ENCODE peak calls at places on chromosomes 7 and 10, in seven cellular contexts. One of them, this sample, is unnamed.

GRCh38 chr10:71963756-71964668 is at the start of gene CHST3:
- DNase-seq in heart left ventricle: peak; percentile 88
- DNase-seq in cardiac muscle cell: peak; percentile 83
- DNase-seq in WERI-Rb-1: peak; percentile 42
- DNase-seq in psoas muscle: peak; percentile 92
- DNase-seq in CD8-positive, alpha-beta T cell: no peak
- DNase-seq in breast epithelium: no peak
- DNase-seq in this sample: no peak

GRCh38 chr7:131607291-131608111 is 51.1 kb upstream of the PODXL start:
- DNase-seq in psoas muscle: no peak
- DNase-seq in heart left ventricle: no peak
- DNase-seq in cardiac muscle cell: no peak
- DNase-seq in CD8-positive, alpha-beta T cell: no peak
- DNase-seq in breast epithelium: no peak
- DNase-seq in WERI-Rb-1: no peak
- DNase-seq in this sample: no peak

GRCh38 chr7:68691261-68692216 is 906.7 kb upstream of the AUTS2 start:
- DNase-seq in psoas muscle: peak; percentile 59
- DNase-seq in cardiac muscle cell: peak; percentile 43
- DNase-seq in CD8-positive, alpha-beta T cell: no peak
- DNase-seq in breast epithelium: no peak
- DNase-seq in WERI-Rb-1: no peak
- DNase-seq in heart left ventricle: no peak
- DNase-seq in this sample: no peak

GRCh38 chr10:122461729-122462532 is 578 bp downstream of the HTRA1 start:
- DNase-seq in heart left ventricle: peak; percentile 45
- DNase-seq in cardiac muscle cell: no peak
- DNase-seq in psoas muscle: peak; percentile 62
- DNase-seq in WERI-Rb-1: no peak
- DNase-seq in CD8-positive, alpha-beta T cell: no peak
- DNase-seq in breast epithelium: no peak
- DNase-seq in this sample: peak; percentile 72

GRCh38 chr10:95841711-95842498 is 65.9 kb upstream of the CC2D2B start:
- DNase-seq in heart left ventricle: no peak
- DNase-seq in WERI-Rb-1: peak; percentile 57
- DNase-seq in breast epithelium: no peak
- DNase-seq in CD8-positive, alpha-beta T cell: no peak
- DNase-seq in cardiac muscle cell: peak; percentile 84
- DNase-seq in psoas muscle: no peak
- DNase-seq in this sample: no peak

GRCh38 chr10:123847686-123848432 is 43.7 kb downstream of the CPXM2 start:
- DNase-seq in WERI-Rb-1: no peak
- DNase-seq in heart left ventricle: no peak
- DNase-seq in breast epithelium: no peak
- DNase-seq in cardiac muscle cell: peak; percentile 26
- DNase-seq in CD8-positive, alpha-beta T cell: no peak
- DNase-seq in psoas muscle: no peak
- DNase-seq in this sample: no peak

GRCh38 chr10:12806228-12807095 is 195.1 kb downstream of the CCDC3 start:
- DNase-seq in psoas muscle: no peak
- DNase-seq in CD8-positive, alpha-beta T cell: no peak
- DNase-seq in WERI-Rb-1: no peak
- DNase-seq in heart left ventricle: no peak
- DNase-seq in breast epithelium: no peak
- DNase-seq in cardiac muscle cell: no peak
- DNase-seq in this sample: no peak

GRCh38 chr10:92490387-92490786 is 83.5 kb downstream of the IDE start:
- DNase-seq in heart left ventricle: no peak
- DNase-seq in breast epithelium: no peak
- DNase-seq in WERI-Rb-1: no peak
- DNase-seq in cardiac muscle cell: no peak
- DNase-seq in psoas muscle: no peak
- DNase-seq in CD8-positive, alpha-beta T cell: no peak
- DNase-seq in this sample: no peak

GRCh38 chr10:96896884-96897589 is 64.9 kb downstream of the LCOR start:
- DNase-seq in CD8-positive, alpha-beta T cell: no peak
- DNase-seq in psoas muscle: no peak
- DNase-seq in breast epithelium: no peak
- DNase-seq in heart left ventricle: no peak
- DNase-seq in cardiac muscle cell: no peak
- DNase-seq in WERI-Rb-1: no peak
- DNase-seq in this sample: no peak

GRCh38 chr10:101110856-101111523 is 20.1 kb upstream of the TLX1 start:
- DNase-seq in cardiac muscle cell: no peak
- DNase-seq in heart left ventricle: no peak
- DNase-seq in psoas muscle: peak; percentile 19
- DNase-seq in breast epithelium: no peak
- DNase-seq in CD8-positive, alpha-beta T cell: no peak
- DNase-seq in WERI-Rb-1: no peak
- DNase-seq in this sample: no peak

GRCh38 chr7:21568762-21569161 is 25.9 kb downstream of the DNAH11 start:
- DNase-seq in heart left ventricle: no peak
- DNase-seq in WERI-Rb-1: no peak
- DNase-seq in breast epithelium: no peak
- DNase-seq in CD8-positive, alpha-beta T cell: no peak
- DNase-seq in cardiac muscle cell: peak; percentile 4
- DNase-seq in psoas muscle: no peak
- DNase-seq in this sample: no peak

GRCh38 chr10:31739759-31740158 is 188.9 kb downstream of the ARHGAP12 start:
- DNase-seq in CD8-positive, alpha-beta T cell: no peak
- DNase-seq in psoas muscle: no peak
- DNase-seq in breast epithelium: no peak
- DNase-seq in WERI-Rb-1: no peak
- DNase-seq in heart left ventricle: no peak
- DNase-seq in cardiac muscle cell: peak; percentile 74
- DNase-seq in this sample: no peak

GRCh38 chr7:130356760-130357611 is 12.4 kb downstream of the CPA5 start:
- DNase-seq in CD8-positive, alpha-beta T cell: no peak
- DNase-seq in heart left ventricle: no peak
- DNase-seq in WERI-Rb-1: no peak
- DNase-seq in cardiac muscle cell: peak; percentile 88
- DNase-seq in breast epithelium: peak; percentile 85
- DNase-seq in psoas muscle: peak; percentile 78
- DNase-seq in this sample: peak; percentile 74

GRCh38 chr10:118337356-118337755 is 4.8 kb downstream of the FAM204A start:
- DNase-seq in WERI-Rb-1: no peak
- DNase-seq in cardiac muscle cell: no peak
- DNase-seq in breast epithelium: no peak
- DNase-seq in psoas muscle: no peak
- DNase-seq in CD8-positive, alpha-beta T cell: no peak
- DNase-seq in heart left ventricle: no peak
- DNase-seq in this sample: no peak

GRCh38 chr10:26725837-26726727 is 28.6 kb downstream of the PDSS1 start:
- DNase-seq in WERI-Rb-1: no peak
- DNase-seq in psoas muscle: peak; percentile 77
- DNase-seq in breast epithelium: peak; percentile 71
- DNase-seq in CD8-positive, alpha-beta T cell: peak; percentile 42
- DNase-seq in cardiac muscle cell: peak; percentile 81
- DNase-seq in heart left ventricle: peak; percentile 56
- DNase-seq in this sample: no peak

GRCh38 chr7:38574121-38574520 is 57.1 kb downstream of the AMPH start:
- DNase-seq in breast epithelium: no peak
- DNase-seq in psoas muscle: no peak
- DNase-seq in CD8-positive, alpha-beta T cell: no peak
- DNase-seq in cardiac muscle cell: peak; percentile 16
- DNase-seq in heart left ventricle: no peak
- DNase-seq in WERI-Rb-1: no peak
- DNase-seq in this sample: no peak

GRCh38 chr7:47720141-47720906 is 138.4 kb upstream of the TNS3 start:
- DNase-seq in WERI-Rb-1: no peak
- DNase-seq in CD8-positive, alpha-beta T cell: no peak
- DNase-seq in psoas muscle: peak; percentile 79
- DNase-seq in cardiac muscle cell: peak; percentile 87
- DNase-seq in heart left ventricle: peak; percentile 81
- DNase-seq in breast epithelium: no peak
- DNase-seq in this sample: no peak

GRCh38 chr10:122939819-122940543 is 14.0 kb downstream of the C10orf88 start:
- DNase-seq in psoas muscle: no peak
- DNase-seq in cardiac muscle cell: peak; percentile 80
- DNase-seq in WERI-Rb-1: no peak
- DNase-seq in breast epithelium: no peak
- DNase-seq in heart left ventricle: no peak
- DNase-seq in CD8-positive, alpha-beta T cell: no peak
- DNase-seq in this sample: no peak

GRCh38 chr7:105664816-105665525 is 83.7 kb upstream of the EFCAB10 start:
- DNase-seq in CD8-positive, alpha-beta T cell: no peak
- DNase-seq in psoas muscle: no peak
- DNase-seq in cardiac muscle cell: peak; percentile 38
- DNase-seq in heart left ventricle: no peak
- DNase-seq in WERI-Rb-1: peak; percentile 86
- DNase-seq in breast epithelium: no peak
- DNase-seq in this sample: no peak

GRCh38 chr7:156060925-156061324 is 248.7 kb upstream of the SHH start:
- DNase-seq in heart left ventricle: no peak
- DNase-seq in breast epithelium: no peak
- DNase-seq in psoas muscle: peak; percentile 3
- DNase-seq in cardiac muscle cell: no peak
- DNase-seq in CD8-positive, alpha-beta T cell: no peak
- DNase-seq in WERI-Rb-1: no peak
- DNase-seq in this sample: no peak

GRCh38 chr10:73537288-73537687 is 41.5 kb upstream of the PPP3CB start:
- DNase-seq in breast epithelium: no peak
- DNase-seq in CD8-positive, alpha-beta T cell: no peak
- DNase-seq in cardiac muscle cell: no peak
- DNase-seq in WERI-Rb-1: no peak
- DNase-seq in heart left ventricle: no peak
- DNase-seq in psoas muscle: no peak
- DNase-seq in this sample: no peak

GRCh38 chr10:104300736-104301292 is 31.8 kb downstream of the GSTO2 start:
- DNase-seq in breast epithelium: no peak
- DNase-seq in WERI-Rb-1: peak; percentile 96
- DNase-seq in heart left ventricle: peak; percentile 90
- DNase-seq in psoas muscle: peak; percentile 86
- DNase-seq in CD8-positive, alpha-beta T cell: no peak
- DNase-seq in cardiac muscle cell: peak; percentile 95
- DNase-seq in this sample: peak; percentile 79

GRCh38 chr10:70267161-70267933 is 16.5 kb downstream of the NPFFR1 start:
- DNase-seq in heart left ventricle: no peak
- DNase-seq in breast epithelium: no peak
- DNase-seq in psoas muscle: no peak
- DNase-seq in CD8-positive, alpha-beta T cell: no peak
- DNase-seq in WERI-Rb-1: no peak
- DNase-seq in cardiac muscle cell: peak; percentile 78
- DNase-seq in this sample: no peak

GRCh38 chr7:74289018-74289659 is at the start of gene CLIP2:
- DNase-seq in cardiac muscle cell: peak; percentile 88
- DNase-seq in WERI-Rb-1: peak; percentile 72
- DNase-seq in heart left ventricle: peak; percentile 87
- DNase-seq in CD8-positive, alpha-beta T cell: peak; percentile 76
- DNase-seq in breast epithelium: peak; percentile 75
- DNase-seq in psoas muscle: peak; percentile 87
- DNase-seq in this sample: no peak
- H3K27ac ChIP-seq in cardiac muscle cell: no peak within 1 kb of the TSS
- H3K27ac ChIP-seq in WERI-Rb-1: no peak within 1 kb of the TSS
- H3K27ac ChIP-seq in heart left ventricle: peak within 1 kb of the TSS; percentile 75
- H3K27ac ChIP-seq in CD8-positive, alpha-beta T cell: no peak within 1 kb of the TSS
- H3K27ac ChIP-seq in breast epithelium: peak within 1 kb of the TSS; percentile 58
- H3K27ac ChIP-seq in psoas muscle: no peak within 1 kb of the TSS
- H3K27ac ChIP-seq in this sample: peak within 1 kb of the TSS; percentile 82

DNA sequence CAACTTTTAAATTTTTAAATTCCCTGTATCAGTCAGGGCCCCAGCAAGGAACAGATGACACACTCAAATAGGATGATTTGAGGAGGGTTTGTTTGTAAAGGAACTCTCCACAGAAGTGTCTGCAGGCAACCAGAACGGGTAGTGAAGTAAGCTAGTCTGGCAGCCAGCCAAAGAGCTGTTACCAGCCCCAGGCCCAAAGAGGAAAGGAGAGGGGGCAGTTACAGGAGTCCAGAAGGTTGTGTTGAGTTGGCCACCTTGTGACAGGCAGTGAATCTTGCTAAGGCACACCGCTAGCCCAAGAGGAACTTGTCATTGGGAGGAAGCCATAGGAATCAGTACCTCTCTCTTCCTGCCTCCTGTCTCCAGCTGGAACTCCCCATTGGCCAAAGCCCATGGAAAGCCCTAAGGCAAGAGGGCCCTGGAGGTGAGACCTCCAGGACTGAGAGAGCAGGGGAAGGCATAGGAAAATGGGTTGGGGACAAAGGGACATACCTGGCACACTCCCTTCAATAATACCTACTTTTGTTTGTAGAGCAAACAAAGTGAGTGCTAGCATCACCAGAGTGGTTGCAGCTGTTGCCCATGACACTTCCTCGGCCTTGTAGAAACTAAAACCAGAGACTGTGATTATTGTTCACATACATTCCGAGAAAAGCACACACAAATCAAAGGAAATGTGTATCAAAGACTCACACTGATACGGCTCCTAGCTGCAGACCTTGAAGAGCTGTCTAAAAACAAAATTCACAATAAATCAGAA is 25.4 kb upstream of the GATAD1 start:
- DNase-seq in breast epithelium: no peak
- DNase-seq in heart left ventricle: no peak
- DNase-seq in psoas muscle: no peak
- DNase-seq in WERI-Rb-1: no peak
- DNase-seq in cardiac muscle cell: peak; percentile 13
- DNase-seq in CD8-positive, alpha-beta T cell: no peak
- DNase-seq in this sample: peak; percentile 67
- H3K4me3 ChIP-seq in breast epithelium: no peak overlapping the region
- H3K4me3 ChIP-seq in heart left ventricle: no peak overlapping the region
- H3K4me3 ChIP-seq in psoas muscle: no peak overlapping the region
- H3K4me3 ChIP-seq in WERI-Rb-1: no peak overlapping the region
- H3K4me3 ChIP-seq in cardiac muscle cell: no peak overlapping the region
- H3K4me3 ChIP-seq in CD8-positive, alpha-beta T cell: no peak overlapping the region
- H3K4me3 ChIP-seq in this sample: no peak overlapping the region

DNA sequence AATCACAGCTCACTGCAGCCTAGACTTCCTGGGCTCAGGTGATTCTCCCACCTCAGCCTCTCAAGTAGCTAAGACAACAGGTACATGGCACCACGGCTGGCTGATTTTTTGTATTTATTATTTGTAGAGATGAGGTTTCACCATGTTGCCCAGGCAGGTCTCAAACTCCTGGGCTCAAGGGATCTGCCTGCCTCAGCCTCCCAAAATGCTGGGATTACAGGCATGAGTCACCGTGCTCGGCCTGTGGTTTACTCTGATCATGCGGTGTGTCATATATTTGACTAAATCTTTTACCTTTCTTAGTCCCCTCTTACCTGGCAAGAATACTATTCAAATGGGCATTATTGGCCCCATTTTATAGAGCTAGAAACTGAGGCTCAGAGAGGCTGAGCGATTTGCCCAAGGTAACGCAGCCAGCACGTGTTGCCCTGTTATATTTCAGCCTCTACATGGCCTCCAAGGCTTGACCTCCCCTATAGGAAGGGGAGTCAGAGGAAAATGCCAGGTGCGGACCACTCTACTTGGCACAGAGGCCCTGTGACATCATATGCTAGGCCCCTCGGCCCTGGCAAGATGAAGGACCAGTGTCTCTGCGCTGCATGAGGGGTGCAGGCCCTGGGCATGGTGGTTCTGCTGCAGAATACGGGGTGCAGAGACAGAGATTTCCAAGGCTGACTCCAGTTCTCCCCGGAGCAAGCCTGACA is 8.2 kb downstream of the ZCCHC24 start:
- DNase-seq in CD8-positive, alpha-beta T cell: no peak
- DNase-seq in psoas muscle: no peak
- DNase-seq in cardiac muscle cell: no peak
- DNase-seq in heart left ventricle: no peak
- DNase-seq in breast epithelium: no peak
- DNase-seq in WERI-Rb-1: no peak
- DNase-seq in this sample: no peak
- H3K27ac ChIP-seq in CD8-positive, alpha-beta T cell: no peak overlapping the region
- H3K27ac ChIP-seq in psoas muscle: peak overlapping the region; percentile 90
- H3K27ac ChIP-seq in cardiac muscle cell: peak overlapping the region; percentile 96
- H3K27ac ChIP-seq in heart left ventricle: peak overlapping the region; percentile 92
- H3K27ac ChIP-seq in breast epithelium: peak overlapping the region; percentile 90
- H3K27ac ChIP-seq in WERI-Rb-1: no peak overlapping the region
- H3K27ac ChIP-seq in this sample: peak overlapping the region; percentile 93

GRCh38 chr7:95478139-95479037 is 7.4 kb upstream of the ASB4 start:
- DNase-seq in breast epithelium: no peak
- DNase-seq in CD8-positive, alpha-beta T cell: no peak
- DNase-seq in heart left ventricle: no peak
- DNase-seq in WERI-Rb-1: peak; percentile 34
- DNase-seq in cardiac muscle cell: peak; percentile 80
- DNase-seq in psoas muscle: no peak
- DNase-seq in this sample: no peak
- H3K4me3 ChIP-seq in breast epithelium: peak overlapping the region; percentile 27
- H3K4me3 ChIP-seq in CD8-positive, alpha-beta T cell: no peak overlapping the region
- H3K4me3 ChIP-seq in heart left ventricle: peak overlapping the region; percentile 4
- H3K4me3 ChIP-seq in WERI-Rb-1: no peak overlapping the region
- H3K4me3 ChIP-seq in cardiac muscle cell: no peak overlapping the region
- H3K4me3 ChIP-seq in psoas muscle: peak overlapping the region; percentile 32
- H3K4me3 ChIP-seq in this sample: no peak overlapping the region

This sample was measured in ascending aorta.